ENCODE peak calls at places on chromosomes 13 and 19, in eight cellular contexts. One of them, this sample, is unnamed.
A peak's percentile ranks its signal among the peaks of the same experiment; 100 is the strongest.

GRCh38 chr19:3981736-3982681 is 3.3 kb downstream of the EEF2 start:
- DNase-seq in colonic mucosa: no peak
- DNase-seq in heart left ventricle: no peak
- DNase-seq in effector memory CD4-positive, alpha-beta T cell: no peak
- DNase-seq in thoracic aorta: no peak
- DNase-seq in esophagus squamous epithelium: no peak
- DNase-seq in Peyer's patch: no peak
- DNase-seq in cardiac muscle cell: no peak
- DNase-seq in this sample: no peak

GRCh38 chr13:40318366-40318765 is 348.1 kb downstream of the FOXO1 start:
- DNase-seq in colonic mucosa: no peak
- DNase-seq in heart left ventricle: peak; percentile 70
- DNase-seq in effector memory CD4-positive, alpha-beta T cell: no peak
- DNase-seq in thoracic aorta: no peak
- DNase-seq in esophagus squamous epithelium: no peak
- DNase-seq in Peyer's patch: peak; percentile 25
- DNase-seq in cardiac muscle cell: peak; percentile 25
- DNase-seq in this sample: peak; percentile 62

GRCh38 chr19:12833418-12833746 is 997 bp downstream of the RTBDN start:
- DNase-seq in colonic mucosa: no peak
- DNase-seq in heart left ventricle: no peak
- DNase-seq in effector memory CD4-positive, alpha-beta T cell: no peak
- DNase-seq in thoracic aorta: no peak
- DNase-seq in esophagus squamous epithelium: no peak
- DNase-seq in Peyer's patch: no peak
- DNase-seq in cardiac muscle cell: no peak
- DNase-seq in this sample: no peak

GRCh38 chr19:38952395-38953165 is 21.8 kb downstream of the MRPS12 start:
- DNase-seq in colonic mucosa: peak; percentile 52
- DNase-seq in heart left ventricle: no peak
- DNase-seq in effector memory CD4-positive, alpha-beta T cell: no peak
- DNase-seq in thoracic aorta: no peak
- DNase-seq in esophagus squamous epithelium: no peak
- DNase-seq in Peyer's patch: no peak
- DNase-seq in cardiac muscle cell: peak; percentile 11
- DNase-seq in this sample: no peak

GRCh38 chr19:7968796-7969559 is 25.5 kb upstream of the TIMM44 start:
- DNase-seq in colonic mucosa: no peak
- DNase-seq in heart left ventricle: peak; percentile 42
- DNase-seq in effector memory CD4-positive, alpha-beta T cell: no peak
- DNase-seq in thoracic aorta: no peak
- DNase-seq in esophagus squamous epithelium: no peak
- DNase-seq in Peyer's patch: no peak
- DNase-seq in cardiac muscle cell: no peak
- DNase-seq in this sample: no peak

GRCh38 chr13:67855837-67856238 is 625.7 kb upstream of the PCDH9 start:
- DNase-seq in colonic mucosa: no peak
- DNase-seq in heart left ventricle: no peak
- DNase-seq in effector memory CD4-positive, alpha-beta T cell: no peak
- DNase-seq in thoracic aorta: no peak
- DNase-seq in esophagus squamous epithelium: no peak
- DNase-seq in Peyer's patch: no peak
- DNase-seq in cardiac muscle cell: no peak
- DNase-seq in this sample: no peak

GRCh38 chr13:32019612-32020233 is 11.9 kb upstream of the FRY start:
- DNase-seq in colonic mucosa: peak; percentile 40
- DNase-seq in heart left ventricle: no peak
- DNase-seq in effector memory CD4-positive, alpha-beta T cell: no peak
- DNase-seq in thoracic aorta: no peak
- DNase-seq in esophagus squamous epithelium: no peak
- DNase-seq in Peyer's patch: peak; percentile 26
- DNase-seq in cardiac muscle cell: peak; percentile 90
- DNase-seq in this sample: peak; percentile 10

GRCh38 chr13:48831248-48831647 is 144.5 kb upstream of the FNDC3A start:
- DNase-seq in colonic mucosa: no peak
- DNase-seq in heart left ventricle: no peak
- DNase-seq in effector memory CD4-positive, alpha-beta T cell: no peak
- DNase-seq in thoracic aorta: no peak
- DNase-seq in esophagus squamous epithelium: no peak
- DNase-seq in Peyer's patch: no peak
- DNase-seq in cardiac muscle cell: peak; percentile 10
- DNase-seq in this sample: no peak

GRCh38 chr19:991174-991931 is 7.2 kb downstream of the WDR18 start:
- DNase-seq in colonic mucosa: peak; percentile 46
- DNase-seq in heart left ventricle: no peak
- DNase-seq in effector memory CD4-positive, alpha-beta T cell: peak; percentile 62
- DNase-seq in thoracic aorta: no peak
- DNase-seq in esophagus squamous epithelium: no peak
- DNase-seq in Peyer's patch: no peak
- DNase-seq in cardiac muscle cell: peak; percentile 54
- DNase-seq in this sample: no peak

GRCh38 chr13:65710514-65710913 is 1519.6 kb downstream of the PCDH9 start:
- DNase-seq in colonic mucosa: no peak
- DNase-seq in heart left ventricle: no peak
- DNase-seq in effector memory CD4-positive, alpha-beta T cell: no peak
- DNase-seq in thoracic aorta: no peak
- DNase-seq in esophagus squamous epithelium: no peak
- DNase-seq in Peyer's patch: no peak
- DNase-seq in cardiac muscle cell: peak; percentile 5
- DNase-seq in this sample: no peak

GRCh38 chr13:73521970-73522549 is 463.3 kb downstream of the KLF5 start:
- DNase-seq in colonic mucosa: no peak
- DNase-seq in heart left ventricle: no peak
- DNase-seq in effector memory CD4-positive, alpha-beta T cell: no peak
- DNase-seq in thoracic aorta: no peak
- DNase-seq in esophagus squamous epithelium: no peak
- DNase-seq in Peyer's patch: no peak
- DNase-seq in cardiac muscle cell: no peak
- DNase-seq in this sample: no peak

GRCh38 chr19:1725100-1726064 is 27.9 kb upstream of the ONECUT3 start:
- DNase-seq in colonic mucosa: peak; percentile 40
- DNase-seq in heart left ventricle: no peak
- DNase-seq in effector memory CD4-positive, alpha-beta T cell: no peak
- DNase-seq in thoracic aorta: no peak
- DNase-seq in esophagus squamous epithelium: no peak
- DNase-seq in Peyer's patch: no peak
- DNase-seq in cardiac muscle cell: peak; percentile 65
- DNase-seq in this sample: no peak

GRCh38 chr13:58598241-58598640 is 966.7 kb downstream of the PCDH17 start:
- DNase-seq in colonic mucosa: no peak
- DNase-seq in heart left ventricle: no peak
- DNase-seq in effector memory CD4-positive, alpha-beta T cell: no peak
- DNase-seq in thoracic aorta: no peak
- DNase-seq in esophagus squamous epithelium: no peak
- DNase-seq in Peyer's patch: no peak
- DNase-seq in cardiac muscle cell: no peak
- DNase-seq in this sample: no peak

GRCh38 chr19:3968556-3969434 is 2.1 kb downstream of the DAPK3 start:
- DNase-seq in colonic mucosa: peak; percentile 84
- DNase-seq in heart left ventricle: peak; percentile 84
- DNase-seq in effector memory CD4-positive, alpha-beta T cell: no peak
- DNase-seq in thoracic aorta: peak; percentile 79
- DNase-seq in esophagus squamous epithelium: no peak
- DNase-seq in Peyer's patch: no peak
- DNase-seq in cardiac muscle cell: peak; percentile 100
- DNase-seq in this sample: peak; percentile 92

GRCh38 chr13:75770164-75771145 is 134.3 kb downstream of the LMO7 start:
- DNase-seq in colonic mucosa: no peak
- DNase-seq in heart left ventricle: no peak
- DNase-seq in effector memory CD4-positive, alpha-beta T cell: no peak
- DNase-seq in thoracic aorta: no peak
- DNase-seq in esophagus squamous epithelium: no peak
- DNase-seq in Peyer's patch: no peak
- DNase-seq in cardiac muscle cell: no peak
- DNase-seq in this sample: no peak

GRCh38 chr13:28568286-28568685 is 73.4 kb upstream of the FLT1 start:
- DNase-seq in colonic mucosa: peak; percentile 37
- DNase-seq in heart left ventricle: peak; percentile 84
- DNase-seq in effector memory CD4-positive, alpha-beta T cell: no peak
- DNase-seq in thoracic aorta: no peak
- DNase-seq in esophagus squamous epithelium: no peak
- DNase-seq in Peyer's patch: no peak
- DNase-seq in cardiac muscle cell: peak; percentile 55
- DNase-seq in this sample: no peak

GRCh38 chr13:98447881-98448641 is 128.8 kb downstream of the STK24 start:
- DNase-seq in colonic mucosa: no peak
- DNase-seq in heart left ventricle: peak; percentile 75
- DNase-seq in effector memory CD4-positive, alpha-beta T cell: no peak
- DNase-seq in thoracic aorta: no peak
- DNase-seq in esophagus squamous epithelium: no peak
- DNase-seq in Peyer's patch: peak; percentile 72
- DNase-seq in cardiac muscle cell: peak; percentile 12
- DNase-seq in this sample: peak; percentile 72

GRCh38 chr19:55368701-55369563 is 1.3 kb downstream of the IL11 start:
- DNase-seq in colonic mucosa: no peak
- DNase-seq in heart left ventricle: peak; percentile 68
- DNase-seq in effector memory CD4-positive, alpha-beta T cell: no peak
- DNase-seq in thoracic aorta: no peak
- DNase-seq in esophagus squamous epithelium: no peak
- DNase-seq in Peyer's patch: no peak
- DNase-seq in cardiac muscle cell: peak; percentile 65
- DNase-seq in this sample: no peak

GRCh38 chr13:36834299-36834698 is 15.3 kb downstream of the RFXAP start:
- DNase-seq in colonic mucosa: no peak
- DNase-seq in heart left ventricle: no peak
- DNase-seq in effector memory CD4-positive, alpha-beta T cell: no peak
- DNase-seq in thoracic aorta: no peak
- DNase-seq in esophagus squamous epithelium: no peak
- DNase-seq in Peyer's patch: no peak
- DNase-seq in cardiac muscle cell: no peak
- DNase-seq in this sample: no peak

GRCh38 chr13:39600766-39601165 is 2.2 kb downstream of the LHFPL6 start:
- DNase-seq in colonic mucosa: no peak
- DNase-seq in heart left ventricle: peak; percentile 65
- DNase-seq in effector memory CD4-positive, alpha-beta T cell: no peak
- DNase-seq in thoracic aorta: peak; percentile 4
- DNase-seq in esophagus squamous epithelium: no peak
- DNase-seq in Peyer's patch: no peak
- DNase-seq in cardiac muscle cell: peak; percentile 27
- DNase-seq in this sample: no peak

GRCh38 chr13:26558074-26558805 is 757 bp downstream of the WASF3 start:
- DNase-seq in colonic mucosa: peak; percentile 22
- DNase-seq in heart left ventricle: peak; percentile 57
- DNase-seq in effector memory CD4-positive, alpha-beta T cell: no peak
- DNase-seq in thoracic aorta: no peak
- DNase-seq in esophagus squamous epithelium: no peak
- DNase-seq in Peyer's patch: no peak
- DNase-seq in cardiac muscle cell: peak; percentile 22
- DNase-seq in this sample: no peak

GRCh38 chr19:6227156-6227940 is 52.4 kb downstream of the MLLT1 start:
- DNase-seq in colonic mucosa: no peak
- DNase-seq in heart left ventricle: no peak
- DNase-seq in effector memory CD4-positive, alpha-beta T cell: no peak
- DNase-seq in thoracic aorta: no peak
- DNase-seq in esophagus squamous epithelium: no peak
- DNase-seq in Peyer's patch: no peak
- DNase-seq in cardiac muscle cell: no peak
- DNase-seq in this sample: no peak
- H3K36me3 ChIP-seq in colonic mucosa: no peaks in the 10 kb centered on the region
- H3K36me3 ChIP-seq in heart left ventricle: peaks cover 34% of the 10 kb centered on the region
- H3K36me3 ChIP-seq in effector memory CD4-positive, alpha-beta T cell: peaks cover 37% of the 10 kb centered on the region
- H3K36me3 ChIP-seq in thoracic aorta: peaks cover 35% of the 10 kb centered on the region
- H3K36me3 ChIP-seq in esophagus squamous epithelium: peaks cover 80% of the 10 kb centered on the region
- H3K36me3 ChIP-seq in Peyer's patch: no peaks in the 10 kb centered on the region
- H3K36me3 ChIP-seq in cardiac muscle cell: peaks cover 16% of the 10 kb centered on the region
- H3K36me3 ChIP-seq in this sample: peaks cover 6% of the 10 kb centered on the region

GRCh38 chr19:29379257-29379986 is 146.4 kb upstream of the VSTM2B start:
- DNase-seq in colonic mucosa: peak; percentile 4
- DNase-seq in heart left ventricle: no peak
- DNase-seq in effector memory CD4-positive, alpha-beta T cell: no peak
- DNase-seq in thoracic aorta: no peak
- DNase-seq in esophagus squamous epithelium: no peak
- DNase-seq in Peyer's patch: no peak
- DNase-seq in cardiac muscle cell: no peak
- DNase-seq in this sample: no peak
- H3K36me3 ChIP-seq in colonic mucosa: no peaks in the 10 kb centered on the region
- H3K36me3 ChIP-seq in heart left ventricle: no peaks in the 10 kb centered on the region
- H3K36me3 ChIP-seq in effector memory CD4-positive, alpha-beta T cell: no peaks in the 10 kb centered on the region
- H3K36me3 ChIP-seq in thoracic aorta: no peaks in the 10 kb centered on the region
- H3K36me3 ChIP-seq in esophagus squamous epithelium: no peaks in the 10 kb centered on the region
- H3K36me3 ChIP-seq in Peyer's patch: no peaks in the 10 kb centered on the region
- H3K36me3 ChIP-seq in cardiac muscle cell: no peaks in the 10 kb centered on the region
- H3K36me3 ChIP-seq in this sample: no peaks in the 10 kb centered on the region

GRCh38 chr19:34381399-34382251 is 16.6 kb downstream of the GPI start:
- DNase-seq in colonic mucosa: no peak
- DNase-seq in heart left ventricle: no peak
- DNase-seq in effector memory CD4-positive, alpha-beta T cell: no peak
- DNase-seq in thoracic aorta: no peak
- DNase-seq in esophagus squamous epithelium: no peak
- DNase-seq in Peyer's patch: no peak
- DNase-seq in cardiac muscle cell: no peak
- DNase-seq in this sample: no peak
- H3K36me3 ChIP-seq in colonic mucosa: peaks cover 58% of the 10 kb centered on the region
- H3K36me3 ChIP-seq in heart left ventricle: peaks cover 94% of the 10 kb centered on the region
- H3K36me3 ChIP-seq in effector memory CD4-positive, alpha-beta T cell: peaks cover 68% of the 10 kb centered on the region
- H3K36me3 ChIP-seq in thoracic aorta: peaks cover 62% of the 10 kb centered on the region
- H3K36me3 ChIP-seq in esophagus squamous epithelium: peaks cover 100% of the 10 kb centered on the region
- H3K36me3 ChIP-seq in Peyer's patch: peaks cover 5% of the 10 kb centered on the region
- H3K36me3 ChIP-seq in cardiac muscle cell: peaks cover 81% of the 10 kb centered on the region
- H3K36me3 ChIP-seq in this sample: peaks cover 8% of the 10 kb centered on the region

GRCh38 chr19:10988921-10989320 is 28.1 kb downstream of the SMARCA4 start:
- DNase-seq in colonic mucosa: no peak
- DNase-seq in heart left ventricle: no peak
- DNase-seq in effector memory CD4-positive, alpha-beta T cell: no peak
- DNase-seq in thoracic aorta: no peak
- DNase-seq in esophagus squamous epithelium: no peak
- DNase-seq in Peyer's patch: no peak
- DNase-seq in cardiac muscle cell: no peak
- DNase-seq in this sample: no peak
- H3K36me3 ChIP-seq in colonic mucosa: peaks cover 28% of the 10 kb centered on the region
- H3K36me3 ChIP-seq in heart left ventricle: peaks cover 90% of the 10 kb centered on the region
- H3K36me3 ChIP-seq in effector memory CD4-positive, alpha-beta T cell: peaks cover 71% of the 10 kb centered on the region
- H3K36me3 ChIP-seq in thoracic aorta: peaks cover 62% of the 10 kb centered on the region
- H3K36me3 ChIP-seq in esophagus squamous epithelium: peaks cover 100% of the 10 kb centered on the region
- H3K36me3 ChIP-seq in Peyer's patch: no peaks in the 10 kb centered on the region
- H3K36me3 ChIP-seq in cardiac muscle cell: peaks cover 53% of the 10 kb centered on the region
- H3K36me3 ChIP-seq in this sample: peaks cover 8% of the 10 kb centered on the region

GRCh38 chr19:15683411-15683810 is 10.5 kb downstream of the CYP4F12 start:
- DNase-seq in colonic mucosa: no peak
- DNase-seq in heart left ventricle: no peak
- DNase-seq in effector memory CD4-positive, alpha-beta T cell: no peak
- DNase-seq in thoracic aorta: no peak
- DNase-seq in esophagus squamous epithelium: no peak
- DNase-seq in Peyer's patch: no peak
- DNase-seq in cardiac muscle cell: no peak
- DNase-seq in this sample: no peak

GRCh38 chr19:15684828-15685227 is 11.9 kb downstream of the CYP4F12 start:
- DNase-seq in colonic mucosa: no peak
- DNase-seq in heart left ventricle: no peak
- DNase-seq in effector memory CD4-positive, alpha-beta T cell: no peak
- DNase-seq in thoracic aorta: no peak
- DNase-seq in esophagus squamous epithelium: no peak
- DNase-seq in Peyer's patch: no peak
- DNase-seq in cardiac muscle cell: no peak
- DNase-seq in this sample: no peak

GRCh38 chr19:15679089-15679488 is 6.2 kb downstream of the CYP4F12 start:
- DNase-seq in colonic mucosa: no peak
- DNase-seq in heart left ventricle: no peak
- DNase-seq in effector memory CD4-positive, alpha-beta T cell: no peak
- DNase-seq in thoracic aorta: no peak
- DNase-seq in esophagus squamous epithelium: no peak
- DNase-seq in Peyer's patch: no peak
- DNase-seq in cardiac muscle cell: no peak
- DNase-seq in this sample: no peak

GRCh38 chr19:15680478-15680877 is 7.6 kb downstream of the CYP4F12 start:
- DNase-seq in colonic mucosa: no peak
- DNase-seq in heart left ventricle: no peak
- DNase-seq in effector memory CD4-positive, alpha-beta T cell: no peak
- DNase-seq in thoracic aorta: no peak
- DNase-seq in esophagus squamous epithelium: no peak
- DNase-seq in Peyer's patch: no peak
- DNase-seq in cardiac muscle cell: no peak
- DNase-seq in this sample: no peak

GRCh38 chr19:15680923-15681322 is 8.0 kb downstream of the CYP4F12 start:
- DNase-seq in colonic mucosa: no peak
- DNase-seq in heart left ventricle: no peak
- DNase-seq in effector memory CD4-positive, alpha-beta T cell: no peak
- DNase-seq in thoracic aorta: no peak
- DNase-seq in esophagus squamous epithelium: no peak
- DNase-seq in Peyer's patch: no peak
- DNase-seq in cardiac muscle cell: no peak
- DNase-seq in this sample: no peak
- H3K36me3 ChIP-seq in colonic mucosa: no peaks in the 10 kb centered on the region
- H3K36me3 ChIP-seq in heart left ventricle: peaks cover 2% of the 10 kb centered on the region
- H3K36me3 ChIP-seq in effector memory CD4-positive, alpha-beta T cell: no peaks in the 10 kb centered on the region
- H3K36me3 ChIP-seq in thoracic aorta: no peaks in the 10 kb centered on the region
- H3K36me3 ChIP-seq in esophagus squamous epithelium: peaks cover 78% of the 10 kb centered on the region
- H3K36me3 ChIP-seq in Peyer's patch: no peaks in the 10 kb centered on the region
- H3K36me3 ChIP-seq in cardiac muscle cell: no peaks in the 10 kb centered on the region
- H3K36me3 ChIP-seq in this sample: no peaks in the 10 kb centered on the region